ENCODE peak calls at places on chromosomes 16 and 17, in four cellular contexts. M, G, I and R are unnamed samples.

GRCh38 chr17:8838551-8839095 is 28.9 kb downstream of the PIK3R6 start:
- DNase-seq in I (no peak), M (no peak), G (no peak), R (no peak)

GRCh38 chr16:65713409-65713808 is 591.5 kb upstream of the CDH11 start:
- DNase-seq in G (no peak), I (no peak), M (no peak), R (no peak)

GRCh38 chr17:44203731-44204452 is 4.2 kb upstream of the ATXN7L3 start:
- DNase-seq in G (peak), I (no peak), M (peak), R (peak)

GRCh38 chr16:56632160-56632847 is at the start of gene MT1M:
- DNase-seq in I (no peak), M (no peak), G (no peak), R (no peak)

GRCh38 chr16:77353587-77354263 is 81.1 kb downstream of the ADAMTS18 start:
- DNase-seq in M (no peak), G (no peak), I (no peak), R (no peak)

GRCh38 chr16:13084331-13084730 is 182.9 kb downstream of the SHISA9 start:
- DNase-seq in I (no peak), M (no peak), G (no peak), R (no peak)

GRCh38 chr17:78072961-78073360 is 55.6 kb downstream of the TMC6 start:
- DNase-seq in M (no peak), I (no peak), G (no peak), R (no peak)

GRCh38 chr17:21368545-21369246 is 7.5 kb upstream of the KCNJ12 start:
- DNase-seq in M (no peak), G (no peak), I (no peak), R (no peak)

GRCh38 chr16:13795131-13795530 is 124.8 kb upstream of the ERCC4 start:
- DNase-seq in M (no peak), I (no peak), G (no peak), R (no peak)

GRCh38 chr17:73595068-73595865 is 49.0 kb downstream of the SDK2 start:
- DNase-seq in I (no peak), G (no peak), M (peak), R (peak)

GRCh38 chr17:7207120-7208001 is 12.3 kb downstream of the DLG4 start:
- DNase-seq in M (peak), G (no peak), I (no peak), R (no peak)

GRCh38 chr17:75588546-75589016 is 981 bp downstream of the MYO15B start:
- DNase-seq in M (no peak), G (no peak), I (no peak), R (no peak)

GRCh38 chr17:75589919-75590303 is 2.3 kb downstream of the MYO15B start:
- DNase-seq in G (no peak), M (no peak), I (no peak), R (no peak)

GRCh38 chr17:75590314-75590761 is 2.7 kb downstream of the MYO15B start:
- DNase-seq in G (no peak), I (no peak), M (no peak), R (no peak)

GRCh38 chr17:75589017-75589918 is 1.7 kb downstream of the MYO15B start:
- DNase-seq in G (peak), I (peak), M (peak), R (peak)

GRCh38 chr17:75587718-75588545 is at the start of gene MYO15B:
- DNase-seq in I (no peak), G (no peak), M (peak), R (no peak)
- TF ChIP-seq TARDBP in I (no peak), G (no peak), M (no peak), R (no peak)

DNA sequence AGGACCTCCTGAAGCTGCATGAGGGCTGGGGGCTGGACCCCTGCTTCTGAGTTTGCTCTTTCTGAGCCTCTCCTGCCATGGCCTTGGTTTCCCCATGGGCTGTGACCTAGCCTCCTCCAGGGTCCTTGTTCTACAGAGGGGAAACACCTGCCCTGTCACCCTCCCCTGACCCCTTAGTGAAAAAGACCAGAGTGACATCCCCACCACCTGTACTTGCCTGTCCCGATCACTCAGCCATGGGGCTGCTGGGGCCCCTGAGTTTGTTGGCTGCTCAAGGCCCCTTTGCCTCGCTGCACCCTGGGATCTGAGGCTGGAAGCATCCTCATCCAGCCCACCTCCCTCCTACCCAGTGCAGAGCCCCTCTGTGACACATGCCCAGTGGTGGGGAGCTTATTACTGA is 800 bp downstream of the NOD2 start:
- DNase-seq in I (no peak), M (no peak), G (no peak), R (no peak)
- TF ChIP-seq FOXK2 in I (no peak), M (no peak), G (no peak), R (no peak)

GRCh38 chr17:76135810-76136188 is 5.2 kb downstream of the FOXJ1 start:
- DNase-seq in I (no peak), M (no peak), G (no peak), R (no peak)
- TF ChIP-seq TARDBP in I (no peak), M (no peak), G (no peak), R (no peak)

GRCh38 chr17:28892024-28892423 is 5.5 kb downstream of the FLOT2 start:
- DNase-seq in G (no peak), I (peak), M (no peak), R (no peak)
- TF ChIP-seq FOXK2 in G (no peak), I (no peak), M (no peak), R (no peak)

GRCh38 chr16:30844346-30844670 is 49.6 kb downstream of the BCL7C start:
- DNase-seq in I (no peak), M (no peak), G (no peak), R (no peak)
- TF ChIP-seq TARDBP in I (no peak), M (no peak), G (no peak), R (no peak)

GRCh38 chr16:55056585-55057520 is 126.2 kb downstream of the IRX5 start:
- DNase-seq in M (no peak), I (no peak), G (no peak), R (peak)
- TF ChIP-seq FOXK2 in M (no peak), I (no peak), G (no peak), R (no peak)

DNA sequence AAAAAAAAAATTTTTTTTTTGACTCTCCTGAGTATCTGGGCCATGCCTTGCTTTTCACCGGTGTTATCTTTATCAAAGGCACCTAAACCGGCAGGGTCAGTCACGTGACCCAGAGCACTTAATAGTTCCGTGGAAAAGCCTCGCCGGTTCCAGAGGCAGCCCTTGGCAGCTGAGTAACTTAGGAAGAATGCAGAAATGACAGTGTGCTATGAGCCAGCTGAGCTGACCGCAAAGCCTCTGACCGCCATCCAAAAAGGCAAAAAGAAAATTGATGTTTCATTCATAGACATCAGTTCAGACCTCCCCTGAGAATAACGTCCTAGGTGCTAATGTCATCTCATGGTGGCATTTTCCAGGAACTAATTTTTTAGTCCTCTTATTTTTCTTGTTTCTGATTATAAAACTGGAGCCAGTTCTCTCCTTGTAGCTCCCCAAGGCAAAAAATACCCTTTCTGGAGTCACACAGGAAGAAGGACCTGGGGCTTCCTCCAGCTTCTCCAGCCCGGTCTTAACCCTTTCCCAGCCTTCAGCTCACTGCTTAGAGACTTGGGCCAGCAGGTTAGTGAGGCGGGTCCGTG is 122.6 kb downstream of the SOCS1 start:
- DNase-seq in G (peak), I (no peak), M (peak), R (no peak)
- TF ChIP-seq TARDBP in G (no peak), I (no peak), M (no peak), R (no peak)

GRCh38 chr16:62079236-62079635 is 43.0 kb upstream of the CDH8 start:
- DNase-seq in G (no peak), M (no peak), I (no peak), R (no peak)

DNA sequence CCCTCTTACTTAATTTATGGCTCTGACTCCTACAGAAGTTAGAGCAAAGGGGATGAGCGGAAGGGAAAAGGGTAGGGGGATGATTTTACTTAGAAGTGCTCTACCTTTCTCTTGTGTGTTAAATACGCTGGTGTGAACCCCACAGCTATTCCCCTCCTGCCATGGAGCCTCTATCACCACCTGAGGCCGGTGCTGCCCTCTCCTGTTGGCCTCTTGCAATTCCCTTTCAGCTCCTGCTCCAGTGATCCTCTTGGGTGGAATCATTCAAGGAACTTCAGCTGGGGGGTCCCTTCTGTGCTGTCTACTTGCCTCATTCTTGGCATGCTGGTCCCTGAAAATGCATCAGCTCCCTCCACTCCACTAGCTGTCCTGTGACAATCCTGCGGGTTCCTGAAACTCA is 41.8 kb upstream of the CDH8 start:
- DNase-seq in I (no peak), G (no peak), M (no peak), R (peak)
- TF ChIP-seq FOXK2 in I (no peak), G (no peak), M (no peak), R (no peak)

GRCh38 chr17:16962804-16963203 is 9.1 kb downstream of the TNFRSF13B start:
- DNase-seq in I (no peak), G (no peak), M (no peak), R (no peak)

GRCh38 chr17:16961792-16962191 is 10.1 kb downstream of the TNFRSF13B start:
- DNase-seq in M (no peak), G (no peak), I (no peak), R (no peak)
- TF ChIP-seq TARDBP in M (no peak), G (no peak), I (no peak), R (no peak)